ENCODE peak calls at places on chromosomes 11 and 22, in nine cellular contexts. One of them, this sample, is unnamed. For H4K20me1, the result is how much of the 10 kb centered on the place peaks cover.

GRCh38 chr11:30333405-30333804 is 10.5 kb downstream of the ARL14EP start:
- DNase-seq in endothelial cell of umbilical vein: no peak
- DNase-seq in K562: no peak
- DNase-seq in fibroblast of lung: no peak
- DNase-seq in GM23338: peak
- DNase-seq in OCI-LY7: peak
- DNase-seq in mammary epithelial cell: peak
- DNase-seq in hepatocyte: peak
- DNase-seq in GM23248: peak
- DNase-seq in this sample: no peak

GRCh38 chr11:120256178-120256577 is 16.2 kb downstream of the POU2F3 start:
- DNase-seq in endothelial cell of umbilical vein: no peak
- DNase-seq in K562: no peak
- DNase-seq in fibroblast of lung: no peak
- DNase-seq in GM23338: no peak
- DNase-seq in OCI-LY7: no peak
- DNase-seq in mammary epithelial cell: no peak
- DNase-seq in hepatocyte: no peak
- DNase-seq in GM23248: no peak
- DNase-seq in this sample: no peak

GRCh38 chr22:39576027-39576426 is 5.5 kb downstream of the CACNA1I start:
- DNase-seq in endothelial cell of umbilical vein: no peak
- DNase-seq in K562: no peak
- DNase-seq in fibroblast of lung: no peak
- DNase-seq in GM23338: no peak
- DNase-seq in OCI-LY7: no peak
- DNase-seq in mammary epithelial cell: no peak
- DNase-seq in hepatocyte: no peak
- DNase-seq in GM23248: no peak
- DNase-seq in this sample: no peak

GRCh38 chr11:69950120-69950519 is 128.0 kb upstream of the ANO1 start:
- DNase-seq in endothelial cell of umbilical vein: peak
- DNase-seq in K562: peak
- DNase-seq in fibroblast of lung: no peak
- DNase-seq in GM23338: peak
- DNase-seq in OCI-LY7: peak
- DNase-seq in mammary epithelial cell: peak
- DNase-seq in hepatocyte: peak
- DNase-seq in GM23248: peak
- DNase-seq in this sample: peak

GRCh38 chr22:36922097-36922608 is 8.7 kb downstream of the CSF2RB start:
- DNase-seq in endothelial cell of umbilical vein: peak
- DNase-seq in K562: no peak
- DNase-seq in fibroblast of lung: no peak
- DNase-seq in GM23338: peak
- DNase-seq in OCI-LY7: no peak
- DNase-seq in mammary epithelial cell: no peak
- DNase-seq in hepatocyte: peak
- DNase-seq in GM23248: peak
- DNase-seq in this sample: no peak

GRCh38 chr11:47257518-47258316 is at the start of gene NR1H3:
- DNase-seq in endothelial cell of umbilical vein: peak
- DNase-seq in K562: peak
- DNase-seq in fibroblast of lung: peak
- DNase-seq in GM23338: peak
- DNase-seq in OCI-LY7: peak
- DNase-seq in mammary epithelial cell: peak
- DNase-seq in hepatocyte: peak
- DNase-seq in GM23248: peak
- DNase-seq in this sample: no peak

GRCh38 chr22:19968450-19968891 is 26.9 kb upstream of the TXNRD2 start:
- DNase-seq in endothelial cell of umbilical vein: no peak
- DNase-seq in K562: no peak
- DNase-seq in fibroblast of lung: no peak
- DNase-seq in GM23338: no peak
- DNase-seq in OCI-LY7: no peak
- DNase-seq in mammary epithelial cell: no peak
- DNase-seq in hepatocyte: no peak
- DNase-seq in GM23248: no peak
- DNase-seq in this sample: no peak

GRCh38 chr11:29826878-29827277 is 190.0 kb downstream of the KCNA4 start:
- DNase-seq in endothelial cell of umbilical vein: no peak
- DNase-seq in K562: no peak
- DNase-seq in fibroblast of lung: no peak
- DNase-seq in GM23338: no peak
- DNase-seq in OCI-LY7: no peak
- DNase-seq in mammary epithelial cell: no peak
- DNase-seq in hepatocyte: no peak
- DNase-seq in GM23248: no peak
- DNase-seq in this sample: no peak

GRCh38 chr22:24945430-24945829 is 1.1 kb downstream of the LHFPL7 start:
- DNase-seq in endothelial cell of umbilical vein: no peak
- DNase-seq in K562: no peak
- DNase-seq in fibroblast of lung: no peak
- DNase-seq in GM23338: no peak
- DNase-seq in OCI-LY7: no peak
- DNase-seq in mammary epithelial cell: no peak
- DNase-seq in hepatocyte: no peak
- DNase-seq in GM23248: no peak
- DNase-seq in this sample: no peak
- H4K20me1 ChIP-seq in endothelial cell of umbilical vein: under half
- H4K20me1 ChIP-seq in K562: under half
- H4K20me1 ChIP-seq in fibroblast of lung: under half
- H4K20me1 ChIP-seq in GM23338: under half
- H4K20me1 ChIP-seq in OCI-LY7: under half
- H4K20me1 ChIP-seq in mammary epithelial cell: under half
- H4K20me1 ChIP-seq in hepatocyte: under half
- H4K20me1 ChIP-seq in GM23248: under half
- H4K20me1 ChIP-seq in this sample: under half

DNA sequence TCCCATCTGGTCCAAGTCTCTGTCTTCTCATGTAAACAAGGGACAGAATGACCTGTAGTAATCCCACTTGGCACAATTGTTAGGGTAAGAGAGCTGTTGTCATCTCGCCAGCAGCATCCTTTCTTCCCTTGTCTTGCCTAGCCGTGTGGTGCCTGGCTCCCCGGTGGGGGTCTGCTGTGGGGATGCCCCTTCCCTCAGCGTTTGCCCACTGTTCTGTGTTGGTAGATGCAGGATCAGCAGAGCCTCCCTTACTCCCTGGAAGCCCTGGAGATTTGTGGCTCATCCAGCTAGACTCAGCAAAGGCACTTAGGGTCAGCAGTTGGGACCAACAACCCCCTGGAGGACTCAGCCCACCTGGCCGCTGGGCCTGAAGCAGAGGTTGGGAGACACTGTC is 13.0 kb downstream of the ACO2 start:
- DNase-seq in endothelial cell of umbilical vein: no peak
- DNase-seq in K562: no peak
- DNase-seq in fibroblast of lung: no peak
- DNase-seq in GM23338: peak
- DNase-seq in OCI-LY7: no peak
- DNase-seq in mammary epithelial cell: no peak
- DNase-seq in hepatocyte: no peak
- DNase-seq in GM23248: no peak
- DNase-seq in this sample: no peak
- H3K4me2 ChIP-seq in endothelial cell of umbilical vein: no peak
- H3K4me2 ChIP-seq in K562: no peak
- H3K4me2 ChIP-seq in fibroblast of lung: no peak
- H3K4me2 ChIP-seq in GM23338: peak
- H3K4me2 ChIP-seq in OCI-LY7: peak
- H3K4me2 ChIP-seq in mammary epithelial cell: no peak
- H3K4me2 ChIP-seq in hepatocyte: no peak
- H3K4me2 ChIP-seq in GM23248: no peak
- H3K4me2 ChIP-seq in this sample: no peak

GRCh38 chr11:86906198-86906597 is 49.0 kb downstream of the FZD4 start:
- DNase-seq in endothelial cell of umbilical vein: no peak
- DNase-seq in K562: no peak
- DNase-seq in fibroblast of lung: no peak
- DNase-seq in GM23338: no peak
- DNase-seq in OCI-LY7: no peak
- DNase-seq in mammary epithelial cell: no peak
- DNase-seq in hepatocyte: no peak
- DNase-seq in GM23248: no peak
- DNase-seq in this sample: no peak
- H3K4me3 ChIP-seq in endothelial cell of umbilical vein: no peak
- H3K4me3 ChIP-seq in K562: no peak
- H3K4me3 ChIP-seq in fibroblast of lung: no peak
- H3K4me3 ChIP-seq in GM23338: no peak
- H3K4me3 ChIP-seq in OCI-LY7: no peak
- H3K4me3 ChIP-seq in mammary epithelial cell: no peak
- H3K4me3 ChIP-seq in hepatocyte: no peak
- H3K4me3 ChIP-seq in GM23248: no peak
- H3K4me3 ChIP-seq in this sample: no peak

GRCh38 chr11:68331338-68331947 is 19.1 kb downstream of the LRP5 start:
- DNase-seq in endothelial cell of umbilical vein: peak
- DNase-seq in K562: no peak
- DNase-seq in fibroblast of lung: no peak
- DNase-seq in GM23338: no peak
- DNase-seq in OCI-LY7: peak
- DNase-seq in mammary epithelial cell: no peak
- DNase-seq in hepatocyte: peak
- DNase-seq in GM23248: no peak
- DNase-seq in this sample: peak

GRCh38 chr11:68329993-68330699 is 17.8 kb downstream of the LRP5 start:
- DNase-seq in endothelial cell of umbilical vein: no peak
- DNase-seq in K562: no peak
- DNase-seq in fibroblast of lung: no peak
- DNase-seq in GM23338: peak
- DNase-seq in OCI-LY7: no peak
- DNase-seq in mammary epithelial cell: no peak
- DNase-seq in hepatocyte: no peak
- DNase-seq in GM23248: peak
- DNase-seq in this sample: no peak

GRCh38 chr11:68333176-68333575 is 20.8 kb downstream of the LRP5 start:
- DNase-seq in endothelial cell of umbilical vein: no peak
- DNase-seq in K562: no peak
- DNase-seq in fibroblast of lung: no peak
- DNase-seq in GM23338: no peak
- DNase-seq in OCI-LY7: no peak
- DNase-seq in mammary epithelial cell: no peak
- DNase-seq in hepatocyte: no peak
- DNase-seq in GM23248: no peak
- DNase-seq in this sample: no peak

GRCh38 chr11:68330700-68331337 is 18.4 kb downstream of the LRP5 start:
- DNase-seq in endothelial cell of umbilical vein: peak
- DNase-seq in K562: no peak
- DNase-seq in fibroblast of lung: no peak
- DNase-seq in GM23338: peak
- DNase-seq in OCI-LY7: no peak
- DNase-seq in mammary epithelial cell: no peak
- DNase-seq in hepatocyte: no peak
- DNase-seq in GM23248: no peak
- DNase-seq in this sample: peak

GRCh38 chr11:68332186-68332585 is 19.8 kb downstream of the LRP5 start:
- DNase-seq in endothelial cell of umbilical vein: no peak
- DNase-seq in K562: no peak
- DNase-seq in fibroblast of lung: no peak
- DNase-seq in GM23338: no peak
- DNase-seq in OCI-LY7: no peak
- DNase-seq in mammary epithelial cell: no peak
- DNase-seq in hepatocyte: no peak
- DNase-seq in GM23248: no peak
- DNase-seq in this sample: no peak
- H4K20me1 ChIP-seq in endothelial cell of umbilical vein: under half
- H4K20me1 ChIP-seq in K562: under half
- H4K20me1 ChIP-seq in fibroblast of lung: under half
- H4K20me1 ChIP-seq in GM23338: under half
- H4K20me1 ChIP-seq in OCI-LY7: under half
- H4K20me1 ChIP-seq in mammary epithelial cell: under half
- H4K20me1 ChIP-seq in hepatocyte: under half
- H4K20me1 ChIP-seq in GM23248: under half
- H4K20me1 ChIP-seq in this sample: under half

DNA sequence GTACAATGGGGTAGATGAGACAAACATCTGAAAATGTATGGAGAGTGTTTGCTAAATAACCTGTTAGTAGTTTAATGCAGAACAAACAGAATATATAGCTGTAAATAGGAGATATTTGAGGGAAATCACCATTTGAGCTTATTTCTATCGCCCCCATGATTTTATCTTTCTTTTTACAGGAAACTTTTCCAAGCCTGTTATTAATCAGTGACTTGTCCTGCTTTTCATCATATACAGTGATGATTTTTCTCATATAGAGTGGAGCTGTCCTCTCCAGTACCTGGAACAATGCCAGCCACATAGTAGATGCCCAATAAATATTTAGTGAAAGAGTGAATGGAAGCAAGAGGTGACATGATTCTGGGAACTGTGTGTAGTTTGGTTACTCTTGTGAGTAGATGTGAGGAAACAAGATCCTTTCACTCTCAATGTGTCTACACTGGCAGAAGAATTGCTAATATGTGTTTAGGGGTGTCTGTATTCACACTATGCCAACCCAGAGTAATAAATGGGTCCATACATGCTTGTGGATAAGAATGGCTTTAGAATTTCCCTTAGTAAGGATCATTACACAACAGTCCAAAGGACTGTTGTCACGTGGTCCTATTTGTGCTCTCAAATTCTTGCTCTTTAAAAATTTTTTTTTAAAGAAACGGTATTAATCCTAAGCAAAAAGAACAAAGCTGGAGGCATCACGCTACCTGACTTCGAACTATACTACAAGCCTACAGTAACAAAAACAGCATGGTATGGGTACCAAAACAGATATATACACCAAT is 2.3 kb upstream of the PTS start:
- DNase-seq in endothelial cell of umbilical vein: no peak
- DNase-seq in K562: no peak
- DNase-seq in fibroblast of lung: no peak
- DNase-seq in GM23338: no peak
- DNase-seq in OCI-LY7: no peak
- DNase-seq in mammary epithelial cell: no peak
- DNase-seq in hepatocyte: no peak
- DNase-seq in GM23248: no peak
- DNase-seq in this sample: no peak
- H3K4me2 ChIP-seq in endothelial cell of umbilical vein: no peak
- H3K4me2 ChIP-seq in K562: no peak
- H3K4me2 ChIP-seq in fibroblast of lung: no peak
- H3K4me2 ChIP-seq in GM23338: no peak
- H3K4me2 ChIP-seq in OCI-LY7: no peak
- H3K4me2 ChIP-seq in mammary epithelial cell: no peak
- H3K4me2 ChIP-seq in hepatocyte: no peak
- H3K4me2 ChIP-seq in GM23248: no peak
- H3K4me2 ChIP-seq in this sample: no peak